ENCODE peak calls at places on chromosomes 1 and 21, in seven cellular contexts. One of them, this sample, is unnamed.

GRCh38 chr1:201153474-201154388 is 543 bp downstream of the TMEM9 start:
- DNase-seq in NB4: no peak
- DNase-seq in fibroblast of lung: no peak
- DNase-seq in tibial nerve: no peak
- DNase-seq in brain microvascular endothelial cell: no peak
- DNase-seq in left ventricle myocardium inferior: no peak
- DNase-seq in A673: no peak
- DNase-seq in this sample: no peak

GRCh38 chr1:150931773-150932172 is 5.6 kb downstream of the SETDB1 start:
- DNase-seq in NB4: peak
- DNase-seq in fibroblast of lung: peak
- DNase-seq in tibial nerve: no peak
- DNase-seq in brain microvascular endothelial cell: no peak
- DNase-seq in left ventricle myocardium inferior: no peak
- DNase-seq in A673: peak
- DNase-seq in this sample: peak

GRCh38 chr1:224707849-224708725 is 92.0 kb downstream of the CNIH3 start:
- DNase-seq in NB4: peak
- DNase-seq in fibroblast of lung: peak
- DNase-seq in tibial nerve: no peak
- DNase-seq in brain microvascular endothelial cell: peak
- DNase-seq in left ventricle myocardium inferior: no peak
- DNase-seq in A673: peak
- DNase-seq in this sample: peak

GRCh38 chr21:42118901-42119300 is 47.8 kb downstream of the UMODL1 start:
- DNase-seq in NB4: peak
- DNase-seq in fibroblast of lung: no peak
- DNase-seq in tibial nerve: no peak
- DNase-seq in brain microvascular endothelial cell: no peak
- DNase-seq in left ventricle myocardium inferior: no peak
- DNase-seq in A673: no peak
- DNase-seq in this sample: no peak

GRCh38 chr1:67060811-67061218 is 6.9 kb upstream of the SLC35D1 start:
- DNase-seq in NB4: peak
- DNase-seq in fibroblast of lung: peak
- DNase-seq in tibial nerve: no peak
- DNase-seq in brain microvascular endothelial cell: peak
- DNase-seq in left ventricle myocardium inferior: no peak
- DNase-seq in A673: peak
- DNase-seq in this sample: peak

GRCh38 chr21:26800455-26801454 is 44.5 kb downstream of the ADAMTS1 start:
- DNase-seq in NB4: no peak
- DNase-seq in fibroblast of lung: peak
- DNase-seq in tibial nerve: peak
- DNase-seq in brain microvascular endothelial cell: peak
- DNase-seq in left ventricle myocardium inferior: peak
- DNase-seq in A673: no peak
- DNase-seq in this sample: peak

GRCh38 chr1:29801561-29801973 is 565.2 kb downstream of the PTPRU start:
- DNase-seq in NB4: no peak
- DNase-seq in fibroblast of lung: no peak
- DNase-seq in tibial nerve: no peak
- DNase-seq in brain microvascular endothelial cell: no peak
- DNase-seq in left ventricle myocardium inferior: no peak
- DNase-seq in A673: no peak
- DNase-seq in this sample: no peak

GRCh38 chr1:197774691-197775281 is 494 bp downstream of the DENND1B start:
- DNase-seq in NB4: peak
- DNase-seq in fibroblast of lung: peak
- DNase-seq in tibial nerve: no peak
- DNase-seq in brain microvascular endothelial cell: no peak
- DNase-seq in left ventricle myocardium inferior: no peak
- DNase-seq in A673: peak
- DNase-seq in this sample: peak

GRCh38 chr21:17732306-17732705 is 86.8 kb downstream of the C21orf91 start:
- DNase-seq in NB4: no peak
- DNase-seq in fibroblast of lung: no peak
- DNase-seq in tibial nerve: no peak
- DNase-seq in brain microvascular endothelial cell: peak
- DNase-seq in left ventricle myocardium inferior: no peak
- DNase-seq in A673: peak
- DNase-seq in this sample: peak

GRCh38 chr21:35984654-35985366 is 75.5 kb downstream of the SETD4 start:
- DNase-seq in NB4: no peak
- DNase-seq in fibroblast of lung: no peak
- DNase-seq in tibial nerve: no peak
- DNase-seq in brain microvascular endothelial cell: no peak
- DNase-seq in left ventricle myocardium inferior: no peak
- DNase-seq in A673: no peak
- DNase-seq in this sample: no peak
- TF ChIP-seq CTCF in NB4: no peak
- TF ChIP-seq CTCF in fibroblast of lung: no peak
- TF ChIP-seq CTCF in tibial nerve: no peak
- TF ChIP-seq CTCF in brain microvascular endothelial cell: no peak
- TF ChIP-seq CTCF in left ventricle myocardium inferior: no peak
- TF ChIP-seq CTCF in A673: no peak
- TF ChIP-seq CTCF in this sample: no peak

GRCh38 chr1:6357243-6357929 is 36.2 kb downstream of the ACOT7 start:
- DNase-seq in NB4: no peak
- DNase-seq in fibroblast of lung: no peak
- DNase-seq in tibial nerve: no peak
- DNase-seq in brain microvascular endothelial cell: no peak
- DNase-seq in left ventricle myocardium inferior: no peak
- DNase-seq in A673: no peak
- DNase-seq in this sample: no peak

GRCh38 chr1:6359568-6360496 is 33.7 kb downstream of the ACOT7 start:
- DNase-seq in NB4: peak
- DNase-seq in fibroblast of lung: peak
- DNase-seq in tibial nerve: peak
- DNase-seq in brain microvascular endothelial cell: peak
- DNase-seq in left ventricle myocardium inferior: peak
- DNase-seq in A673: peak
- DNase-seq in this sample: peak

GRCh38 chr1:6360517-6360916 is 33.0 kb downstream of the ACOT7 start:
- DNase-seq in NB4: no peak
- DNase-seq in fibroblast of lung: no peak
- DNase-seq in tibial nerve: no peak
- DNase-seq in brain microvascular endothelial cell: no peak
- DNase-seq in left ventricle myocardium inferior: no peak
- DNase-seq in A673: no peak
- DNase-seq in this sample: no peak

GRCh38 chr1:6358144-6358624 is 35.4 kb downstream of the ACOT7 start:
- DNase-seq in NB4: no peak
- DNase-seq in fibroblast of lung: no peak
- DNase-seq in tibial nerve: no peak
- DNase-seq in brain microvascular endothelial cell: no peak
- DNase-seq in left ventricle myocardium inferior: no peak
- DNase-seq in A673: no peak
- DNase-seq in this sample: no peak

GRCh38 chr1:6358757-6359567 is 34.6 kb downstream of the ACOT7 start:
- DNase-seq in NB4: peak
- DNase-seq in fibroblast of lung: peak
- DNase-seq in tibial nerve: no peak
- DNase-seq in brain microvascular endothelial cell: peak
- DNase-seq in left ventricle myocardium inferior: no peak
- DNase-seq in A673: peak
- DNase-seq in this sample: peak
- H3K4me3 ChIP-seq in NB4: no peak
- H3K4me3 ChIP-seq in fibroblast of lung: peak
- H3K4me3 ChIP-seq in tibial nerve: no peak
- H3K4me3 ChIP-seq in brain microvascular endothelial cell: no peak
- H3K4me3 ChIP-seq in left ventricle myocardium inferior: peak
- H3K4me3 ChIP-seq in A673: no peak
- H3K4me3 ChIP-seq in this sample: no peak

DNA sequence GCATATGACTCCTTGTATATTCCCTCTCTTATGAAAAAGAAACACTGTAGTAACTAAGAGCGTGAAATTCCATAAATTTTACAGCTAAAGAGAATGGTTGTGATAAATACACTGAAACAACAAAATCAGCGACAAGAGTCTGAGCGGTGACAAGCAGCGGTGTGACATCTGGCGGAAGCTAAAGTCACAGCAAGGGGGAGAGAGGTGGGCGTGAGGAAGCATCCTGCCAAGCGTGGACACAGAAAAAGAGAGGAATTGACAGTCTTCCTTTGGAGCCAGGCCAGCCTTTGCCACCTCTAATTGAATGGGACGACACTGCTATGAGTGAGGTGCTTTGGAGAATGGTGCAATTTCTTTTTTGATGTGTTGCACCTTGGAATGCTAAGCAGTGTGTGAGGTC is 25.9 kb downstream of the PSMB2 start:
- DNase-seq in NB4: no peak
- DNase-seq in fibroblast of lung: no peak
- DNase-seq in tibial nerve: no peak
- DNase-seq in brain microvascular endothelial cell: no peak
- DNase-seq in left ventricle myocardium inferior: no peak
- DNase-seq in A673: peak
- DNase-seq in this sample: no peak
- TF ChIP-seq CTCF in NB4: no peak
- TF ChIP-seq CTCF in fibroblast of lung: no peak
- TF ChIP-seq CTCF in tibial nerve: no peak
- TF ChIP-seq CTCF in brain microvascular endothelial cell: no peak
- TF ChIP-seq CTCF in left ventricle myocardium inferior: no peak
- TF ChIP-seq CTCF in A673: peak
- TF ChIP-seq CTCF in this sample: no peak

GRCh38 chr1:19465123-19465522 is 20.2 kb downstream of the CAPZB start:
- DNase-seq in NB4: no peak
- DNase-seq in fibroblast of lung: peak
- DNase-seq in tibial nerve: no peak
- DNase-seq in brain microvascular endothelial cell: no peak
- DNase-seq in left ventricle myocardium inferior: no peak
- DNase-seq in A673: no peak
- DNase-seq in this sample: no peak

GRCh38 chr1:19465650-19466049 is 19.7 kb downstream of the CAPZB start:
- DNase-seq in NB4: no peak
- DNase-seq in fibroblast of lung: no peak
- DNase-seq in tibial nerve: no peak
- DNase-seq in brain microvascular endothelial cell: no peak
- DNase-seq in left ventricle myocardium inferior: no peak
- DNase-seq in A673: no peak
- DNase-seq in this sample: no peak

GRCh38 chr1:19462781-19463180 is 22.6 kb downstream of the CAPZB start:
- DNase-seq in NB4: no peak
- DNase-seq in fibroblast of lung: no peak
- DNase-seq in tibial nerve: no peak
- DNase-seq in brain microvascular endothelial cell: no peak
- DNase-seq in left ventricle myocardium inferior: no peak
- DNase-seq in A673: no peak
- DNase-seq in this sample: no peak

GRCh38 chr1:19461352-19461645 is 24.0 kb downstream of the CAPZB start:
- DNase-seq in NB4: no peak
- DNase-seq in fibroblast of lung: no peak
- DNase-seq in tibial nerve: no peak
- DNase-seq in brain microvascular endothelial cell: no peak
- DNase-seq in left ventricle myocardium inferior: no peak
- DNase-seq in A673: peak
- DNase-seq in this sample: no peak

DNA sequence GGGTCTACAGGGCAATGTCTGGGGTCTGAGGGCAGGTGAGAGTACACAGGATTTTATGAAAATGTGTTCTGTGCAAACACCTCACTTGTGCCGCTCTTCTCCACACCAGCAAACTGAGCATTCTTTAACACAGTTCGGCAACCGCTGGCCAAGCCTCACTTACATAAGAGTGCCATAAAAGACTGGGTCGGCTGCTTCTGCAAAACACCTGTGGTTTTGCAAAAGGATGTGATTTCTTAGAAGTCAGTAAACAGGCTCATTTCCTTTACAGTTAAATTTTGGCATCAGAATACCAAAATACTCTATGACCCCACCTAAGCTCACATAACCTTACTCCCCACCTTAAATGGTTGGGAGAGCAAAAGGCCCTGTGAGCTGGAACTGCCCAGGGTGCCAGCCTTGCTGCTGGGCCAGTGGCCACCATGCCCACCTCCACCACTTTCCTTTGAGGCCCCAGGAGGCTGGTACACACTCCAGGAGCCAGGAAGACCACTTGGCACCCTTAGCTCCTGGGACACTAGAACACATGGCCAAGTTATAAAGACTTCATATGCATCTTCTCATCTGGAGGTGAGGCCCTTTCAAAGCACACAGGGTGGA is 22.0 kb downstream of the CAPZB start:
- DNase-seq in NB4: no peak
- DNase-seq in fibroblast of lung: no peak
- DNase-seq in tibial nerve: no peak
- DNase-seq in brain microvascular endothelial cell: no peak
- DNase-seq in left ventricle myocardium inferior: no peak
- DNase-seq in A673: no peak
- DNase-seq in this sample: no peak
- H3K4me3 ChIP-seq in NB4: no peak
- H3K4me3 ChIP-seq in fibroblast of lung: no peak
- H3K4me3 ChIP-seq in tibial nerve: no peak
- H3K4me3 ChIP-seq in brain microvascular endothelial cell: no peak
- H3K4me3 ChIP-seq in left ventricle myocardium inferior: no peak
- H3K4me3 ChIP-seq in A673: no peak
- H3K4me3 ChIP-seq in this sample: no peak

This sample was measured in astrocyte of the spinal cord.